ENCODE peak calls at places on chromosome 3, in four cellular contexts. V is HFF-Myc, Q is uterus, K is PC-3. Y is an unnamed sample.

GRCh38 chr3:32176989-32177701 is 61.3 kb upstream of the CMTM8 start:
- DNase-seq in K (peak; percentile 97), Q (no peak), V (peak; percentile 20), Y (peak; percentile 70)

GRCh38 chr3:111712294-111713180 is 117.4 kb upstream of the ZBED2 start:
- DNase-seq in Q (no peak), K (no peak), V (no peak), Y (no peak)

GRCh38 chr3:175512700-175513099 is 653.6 kb downstream of the NAALADL2 start:
- DNase-seq in Q (no peak), V (no peak), K (no peak), Y (no peak)

GRCh38 chr3:88713233-88713691 is 394.2 kb upstream of the EPHA3 start:
- DNase-seq in V (no peak), Q (no peak), K (peak; percentile 25), Y (no peak)

GRCh38 chr3:189947948-189948723 is 172.6 kb downstream of the P3H2 start:
- DNase-seq in Q (no peak), K (peak; percentile 86), V (no peak), Y (no peak)

GRCh38 chr3:170178631-170179030 is 2.9 kb downstream of the PHC3 start:
- DNase-seq in K (no peak), V (no peak), Q (no peak), Y (no peak)

GRCh38 chr3:42032693-42033349 is 58.3 kb upstream of the TRAK1 start:
- DNase-seq in K (no peak), V (no peak), Q (peak; percentile 89), Y (peak; percentile 82)

GRCh38 chr3:20406621-20407020 is 220.6 kb upstream of the SGO1 start:
- DNase-seq in Q (no peak), K (no peak), V (no peak), Y (no peak)

GRCh38 chr3:70067860-70068479 is 68.4 kb downstream of the SAMMSON start:
- DNase-seq in Q (no peak), K (no peak), V (no peak), Y (no peak)

GRCh38 chr3:184441202-184441900 is 61.5 kb downstream of the CHRD start:
- DNase-seq in V (no peak), K (no peak), Q (no peak), Y (no peak)

GRCh38 chr3:58058654-58059263 is 50.5 kb downstream of the FLNB start:
- DNase-seq in K (peak; percentile 65), Q (no peak), V (no peak), Y (no peak)

GRCh38 chr3:112303811-112304325 is 9.9 kb upstream of the SLC9C1 start:
- DNase-seq in V (no peak), Q (no peak), K (no peak), Y (peak; percentile 17)

GRCh38 chr3:113166719-113167492 is 44.5 kb upstream of the BOC start:
- DNase-seq in V (peak; percentile 65), K (peak; percentile 48), Q (peak; percentile 75), Y (no peak)

GRCh38 chr3:143252931-143253330 is 133.4 kb downstream of the CHST2 start:
- DNase-seq in Q (no peak), K (no peak), V (no peak), Y (no peak)

GRCh38 chr3:170488802-170489201 is 70.1 kb downstream of the CLDN11 start:
- DNase-seq in V (no peak), K (peak; percentile 71), Q (no peak), Y (no peak)

GRCh38 chr3:150410311-150411105 is 2.4 kb downstream of the TSC22D2 start:
- DNase-seq in V (no peak), Q (peak; percentile 28), K (peak; percentile 41), Y (peak; percentile 79)

GRCh38 chr3:185280572-185281365 is 26.9 kb upstream of the EHHADH start:
- DNase-seq in K (peak; percentile 82), V (peak; percentile 54), Q (no peak), Y (no peak)

GRCh38 chr3:38315488-38316230 is 30.9 kb upstream of the XYLB start:
- DNase-seq in V (no peak), Q (no peak), K (no peak), Y (no peak)

GRCh38 chr3:51389423-51390183 is 1.5 kb upstream of the RBM15B start:
- DNase-seq in V (no peak), K (peak; percentile 34), Q (no peak), Y (peak; percentile 45)

GRCh38 chr3:57143886-57144459 is 21.2 kb downstream of the IL17RD start:
- DNase-seq in K (no peak), V (no peak), Q (no peak), Y (no peak)

GRCh38 chr3:169662215-169663070 is 1.1 kb downstream of the MECOM start:
- DNase-seq in V (no peak), K (peak; percentile 73), Q (peak; percentile 45), Y (no peak)

GRCh38 chr3:32630266-32630665 is 54.7 kb upstream of the CNOT10 start:
- DNase-seq in K (peak; percentile 82), V (no peak), Q (no peak), Y (no peak)

GRCh38 chr3:190366145-190366544 is 21.8 kb upstream of the CLDN16 start:
- DNase-seq in Q (no peak), V (no peak), K (peak; percentile 70), Y (no peak)

GRCh38 chr3:149501524-149501923 is 27.0 kb downstream of the TM4SF4 start:
- DNase-seq in K (peak; percentile 42), Q (no peak), V (no peak), Y (no peak)

GRCh38 chr3:101091489-101091888 is 98.3 kb upstream of the ABI3BP start:
- DNase-seq in K (peak; percentile 92), Q (no peak), V (no peak), Y (no peak)

GRCh38 chr3:184740509-184741258 is 28.8 kb upstream of the MAGEF1 start:
- DNase-seq in K (peak; percentile 80), V (no peak), Q (peak; percentile 6), Y (peak; percentile 25)

GRCh38 chr3:158742861-158743260 is 10.6 kb upstream of the RARRES1 start:
- DNase-seq in K (peak; percentile 80), Q (no peak), V (peak; percentile 58), Y (no peak)

GRCh38 chr3:66195347-66195783 is 25.4 kb upstream of the SLC25A26 start:
- DNase-seq in K (peak; percentile 46), V (peak; percentile 39), Q (no peak), Y (peak; percentile 74)

GRCh38 chr3:129966876-129967275 is 7.6 kb upstream of the TRH start:
- DNase-seq in K (no peak), Q (no peak), V (no peak), Y (no peak)

GRCh38 chr3:2920103-2920502 is 190.1 kb downstream of the IL5RA start:
- DNase-seq in V (no peak), Q (no peak), K (no peak), Y (no peak)
- H3K4me3 ChIP-seq in V (no peak overlapping the region), Q (no peak overlapping the region), K (no peak overlapping the region), Y (no peak overlapping the region)

DNA sequence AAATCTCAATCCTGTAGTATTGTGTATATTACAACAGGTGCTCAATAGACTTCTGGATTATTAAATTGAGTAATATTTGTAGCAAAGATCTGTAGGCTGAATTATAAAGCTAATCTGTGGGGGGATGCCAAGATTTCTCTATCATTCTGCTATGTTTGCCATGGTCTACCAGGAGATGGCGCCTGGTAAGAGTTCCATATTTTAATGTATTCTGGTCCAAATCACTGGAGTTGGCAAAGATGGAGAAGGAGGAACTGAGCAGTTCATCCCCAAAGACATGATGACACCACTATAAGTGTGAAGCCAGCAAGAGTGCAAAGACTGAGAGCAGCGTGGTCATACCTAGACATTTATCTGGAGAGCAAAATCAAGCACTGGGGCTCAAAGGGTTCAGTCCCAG is 340.8 kb upstream of the TPRG1 start:
- DNase-seq in Q (no peak), V (no peak), K (peak; percentile 44), Y (no peak)
- TF ChIP-seq CTCF in Q (no peak), V (peak; percentile 34), K (peak; percentile 66), Y (no peak)

GRCh38 chr3:122646146-122646988 is 34.3 kb upstream of the PARP14 start:
- DNase-seq in V (no peak), K (no peak), Q (no peak), Y (no peak)
- H3K4me3 ChIP-seq in V (no peak overlapping the region), K (no peak overlapping the region), Q (no peak overlapping the region), Y (no peak overlapping the region)

GRCh38 chr3:140360332-140360731 is 317.5 kb upstream of the TRIM42 start:
- DNase-seq in V (no peak), Q (no peak), K (no peak), Y (no peak)
- TF ChIP-seq CTCF in V (no peak), Q (no peak), K (no peak), Y (no peak)

GRCh38 chr3:29683306-29683993 is 402.6 kb downstream of the RBMS3 start:
- DNase-seq in K (peak; percentile 49), V (no peak), Q (no peak), Y (peak; percentile 25)
- H3K4me3 ChIP-seq in K (no peak overlapping the region), V (no peak overlapping the region), Q (no peak overlapping the region), Y (no peak overlapping the region)

GRCh38 chr3:24197809-24198208 is 252.7 kb downstream of the NR1D2 start:
- DNase-seq in K (peak; percentile 11), V (no peak), Q (no peak), Y (no peak)
- TF ChIP-seq CTCF in K (peak; percentile 22), V (no peak), Q (no peak), Y (no peak)

GRCh38 chr3:47890832-47891620 is 88.1 kb downstream of the DHX30 start:
- DNase-seq in Q (peak; percentile 66), V (no peak), K (no peak), Y (peak; percentile 56)
- H3K4me3 ChIP-seq in Q (no peak overlapping the region), V (no peak overlapping the region), K (no peak overlapping the region), Y (no peak overlapping the region)

DNA sequence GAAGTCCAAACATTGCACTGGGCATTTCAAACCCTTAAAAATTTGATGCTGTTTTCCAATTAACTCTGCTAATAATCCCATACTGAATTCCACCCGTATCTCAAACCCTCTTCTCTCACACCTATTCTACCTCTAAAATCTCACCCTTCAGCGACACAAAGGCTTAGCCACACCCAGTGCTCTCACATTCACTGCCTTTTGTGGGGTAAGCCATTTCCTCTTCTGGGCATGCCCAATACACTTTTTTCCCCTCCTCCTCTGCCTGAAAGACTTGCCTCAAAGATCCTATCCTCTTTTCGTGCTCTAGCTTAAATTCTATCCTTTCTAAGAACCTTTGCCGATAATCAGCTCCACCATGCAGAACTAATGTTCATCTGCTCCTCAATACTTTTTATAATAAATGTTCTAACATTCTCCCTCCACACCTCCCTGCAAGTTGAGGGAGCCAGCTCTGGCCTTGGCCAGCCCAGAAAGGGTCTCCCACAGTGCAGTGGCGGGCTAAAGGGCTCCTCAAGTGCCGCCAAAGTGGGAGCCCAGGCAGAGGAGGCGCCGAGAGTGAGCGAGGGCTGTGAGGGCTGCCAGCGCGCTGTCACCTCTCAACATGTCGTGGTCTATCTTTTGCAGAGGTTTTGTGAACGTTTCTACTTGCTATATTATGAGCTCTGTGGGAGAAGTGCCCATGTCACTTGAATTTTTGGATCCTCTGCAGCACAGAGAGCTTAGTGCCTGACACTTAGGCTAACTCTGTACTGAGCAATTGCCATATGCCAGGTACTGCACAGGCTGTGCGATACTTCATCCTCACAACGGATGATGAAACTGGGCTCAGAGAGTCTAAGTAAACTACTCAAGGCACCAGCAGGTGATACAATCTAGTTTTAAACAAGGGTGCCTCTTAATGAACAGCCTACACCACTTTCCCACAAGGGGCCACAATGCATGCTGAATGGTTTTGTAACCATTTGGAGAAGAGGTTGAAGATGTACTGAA is 53.6 kb upstream of the BCL6 start:
- DNase-seq in V (no peak), K (no peak), Q (no peak), Y (no peak)
- TF ChIP-seq CTCF in V (no peak), K (no peak), Q (no peak), Y (no peak)

GRCh38 chr3:4584537-4585249 is 91.5 kb downstream of the ITPR1 start:
- DNase-seq in Q (peak; percentile 62), K (no peak), V (no peak), Y (no peak)
- H3K4me3 ChIP-seq in Q (peak overlapping the region; percentile 15), K (peak overlapping the region; percentile 50), V (no peak overlapping the region), Y (no peak overlapping the region)

Y was measured in adrenal gland.